ENCODE peak calls at places on chromosome 13, in eight cellular contexts. W is lung; V is M059J; D is cardiac muscle cell; H is activated CD4-positive, alpha-beta T cell treated with anti-CD3 and anti-CD28 coated beads, Interleukin-2, amount 50 U/mL, for 24 hours; M is HS-5; R is stimulated activated CD4-positive, alpha-beta T cell treated with anti-CD3 and anti-CD28 coated beads, Interleukin-1b, Interleukin-23, amount 100 ng/mL, for 48 hours; A is bronchial epithelial cell. F is an unnamed sample.
A peak's percentile ranks its signal among the peaks of the same experiment; 100 is the strongest.

GRCh38 chr13:78820541-78820940 is 161.6 kb upstream of the OBI1 start:
- DNase-seq in W (no peak), V (no peak), D (no peak), H (no peak), M (no peak), R (no peak), A (no peak), F (no peak)

GRCh38 chr13:80022146-80022545 is 318.8 kb downstream of the SPRY2 start:
- DNase-seq in W (no peak), V (no peak), D (peak; percentile 32), H (no peak), M (no peak), R (no peak), A (no peak), F (no peak)

GRCh38 chr13:105814219-105814901 is 721.1 kb downstream of the EFNB2 start:
- DNase-seq in W (no peak), V (peak; percentile 80), D (no peak), H (no peak), M (no peak), R (no peak), A (peak; percentile 98), F (no peak)

GRCh38 chr13:69857188-69857821 is 250.3 kb upstream of the ATXN8OS start:
- DNase-seq in W (no peak), V (peak; percentile 14), D (peak; percentile 86), H (no peak), M (no peak), R (no peak), A (peak; percentile 55), F (no peak)

GRCh38 chr13:62710766-62711165 is 1295.1 kb upstream of the PCDH20 start:
- DNase-seq in W (no peak), V (no peak), D (no peak), H (no peak), M (no peak), R (no peak), A (no peak), F (no peak)

GRCh38 chr13:94886191-94886590 is 173.8 kb upstream of the SOX21 start:
- DNase-seq in W (no peak), V (peak; percentile 5), D (no peak), H (no peak), M (no peak), R (no peak), A (no peak), F (no peak)

GRCh38 chr13:21929400-21929799 is 258.5 kb downstream of the FGF9 start:
- DNase-seq in W (no peak), V (no peak), D (no peak), H (no peak), M (no peak), R (no peak), A (no peak), F (no peak)

GRCh38 chr13:74090397-74090796 is 43.8 kb downstream of the KLF12 start:
- DNase-seq in W (no peak), V (peak; percentile 57), D (no peak), H (peak; percentile 24), M (no peak), R (no peak), A (peak; percentile 25), F (no peak)

GRCh38 chr13:104773775-104774174 is 1707.6 kb upstream of the SLC10A2 start:
- DNase-seq in W (no peak), V (peak; percentile 79), D (peak; percentile 68), H (no peak), M (no peak), R (no peak), A (peak; percentile 72), F (no peak)

GRCh38 chr13:113187263-113187669 is 21.2 kb downstream of the PCID2 start:
- DNase-seq in W (peak; percentile 69), V (peak; percentile 99), D (no peak), H (peak; percentile 66), M (peak; percentile 92), R (peak; percentile 82), A (peak; percentile 99), F (peak; percentile 95)

GRCh38 chr13:107866007-107866665 is 349.2 kb downstream of the LIG4 start:
- DNase-seq in W (no peak), V (peak; percentile 5), D (peak; percentile 60), H (no peak), M (no peak), R (no peak), A (no peak), F (peak; percentile 85)

GRCh38 chr13:101529419-101529818 is 76.9 kb downstream of the ITGBL1 start:
- DNase-seq in W (no peak), V (peak; percentile 90), D (no peak), H (peak; percentile 2), M (no peak), R (peak; percentile 12), A (no peak), F (no peak)

GRCh38 chr13:22592515-22592914 is 588.3 kb upstream of the SGCG start:
- DNase-seq in W (no peak), V (no peak), D (no peak), H (no peak), M (no peak), R (no peak), A (peak; percentile 29), F (no peak)

GRCh38 chr13:37918116-37919100 is 48.8 kb upstream of the TRPC4 start:
- DNase-seq in W (no peak), V (peak; percentile 30), D (no peak), H (no peak), M (no peak), R (no peak), A (peak; percentile 13), F (no peak)

GRCh38 chr13:21668665-21669599 is 1.9 kb upstream of the FGF9 start:
- DNase-seq in W (no peak), V (no peak), D (peak; percentile 57), H (no peak), M (no peak), R (peak; percentile 32), A (no peak), F (no peak)

GRCh38 chr13:44764334-44764733 is 188.2 kb upstream of the TSC22D1 start:
- DNase-seq in W (no peak), V (peak; percentile 66), D (no peak), H (no peak), M (no peak), R (no peak), A (no peak), F (no peak)

GRCh38 chr13:114339779-114340534 is 25.7 kb downstream of the CHAMP1 start:
- DNase-seq in W (no peak), V (peak; percentile 58), D (no peak), H (no peak), M (no peak), R (peak; percentile 40), A (peak; percentile 30), F (no peak)

GRCh38 chr13:51315658-51316057 is 23.8 kb upstream of the SERPINE3 start:
- DNase-seq in W (no peak), V (no peak), D (no peak), H (no peak), M (no peak), R (no peak), A (no peak), F (no peak)

GRCh38 chr13:46926856-46927625 is 30.2 kb upstream of the HTR2A start:
- DNase-seq in W (no peak), V (peak; percentile 22), D (no peak), H (no peak), M (no peak), R (no peak), A (no peak), F (no peak)

GRCh38 chr13:44561352-44561751 is 14.8 kb downstream of the TSC22D1 start:
- DNase-seq in W (no peak), V (no peak), D (no peak), H (no peak), M (no peak), R (no peak), A (no peak), F (no peak)

GRCh38 chr13:20633802-20634201 is 66.8 kb downstream of the IFT88 start:
- DNase-seq in W (no peak), V (no peak), D (no peak), H (no peak), M (no peak), R (no peak), A (peak; percentile 64), F (no peak)

GRCh38 chr13:36493046-36493445 is 60.8 kb downstream of the CCNA1 start:
- DNase-seq in W (no peak), V (no peak), D (no peak), H (no peak), M (no peak), R (no peak), A (peak; percentile 43), F (no peak)

GRCh38 chr13:97431365-97431764 is 2.6 kb upstream of the RAP2A start:
- DNase-seq in W (no peak), V (no peak), D (no peak), H (no peak), M (no peak), R (no peak), A (no peak), F (no peak)

GRCh38 chr13:33353210-33353609 is 67.7 kb upstream of the STARD13 start:
- DNase-seq in W (peak; percentile 45), V (no peak), D (no peak), H (no peak), M (no peak), R (no peak), A (no peak), F (no peak)

GRCh38 chr13:114148521-114148855 is 16.1 kb upstream of the RASA3 start:
- DNase-seq in W (no peak), V (no peak), D (no peak), H (peak; percentile 67), M (no peak), R (peak; percentile 87), A (no peak), F (no peak)

GRCh38 chr13:110759710-110760109 is 46.2 kb downstream of the ING1 start:
- DNase-seq in W (no peak), V (peak; percentile 47), D (no peak), H (no peak), M (no peak), R (no peak), A (peak; percentile 59), F (no peak)

GRCh38 chr13:30107536-30108136 is 199.7 kb downstream of the KATNAL1 start:
- DNase-seq in W (no peak), V (peak; percentile 55), D (no peak), H (no peak), M (peak; percentile 46), R (no peak), A (peak; percentile 86), F (no peak)

F was measured in osteocyte.